ENCODE peak calls at places on chromosome 16, in five cellular contexts. P, A, X, S and Y are unnamed samples.

GRCh38 chr16:84068041-84068440 is 25.4 kb upstream of the SLC38A8 start:
- DNase-seq in X (no peak), S (no peak), A (no peak), P (no peak), Y (no peak)

GRCh38 chr16:49639739-49640388 is 216.0 kb downstream of the ZNF423 start:
- DNase-seq in S (no peak), P (no peak), X (peak), A (no peak), Y (no peak)

GRCh38 chr16:74760007-74760767 is 14.4 kb downstream of the FA2H start:
- DNase-seq in P (no peak), A (no peak), S (no peak), X (no peak), Y (no peak)

GRCh38 chr16:68005786-68006286 is 6.6 kb upstream of the DPEP2 start:
- DNase-seq in X (peak), A (no peak), P (no peak), S (no peak), Y (no peak)

GRCh38 chr16:65116818-65117430 is 4.9 kb downstream of the CDH11 start:
- DNase-seq in X (no peak), A (no peak), S (no peak), P (no peak), Y (no peak)

GRCh38 chr16:4455951-4456350 is 18.5 kb downstream of the NMRAL1 start:
- DNase-seq in S (no peak), P (no peak), X (no peak), A (no peak), Y (no peak)

GRCh38 chr16:50547944-50548658 is at the start of gene NKD1:
- DNase-seq in P (peak), A (peak), S (no peak), X (peak), Y (peak)

GRCh38 chr16:1002399-1003161 is 21.0 kb downstream of the SOX8 start:
- DNase-seq in A (no peak), S (peak), X (peak), P (peak), Y (no peak)

GRCh38 chr16:87864331-87864989 is 4.8 kb downstream of the SLC7A5 start:
- DNase-seq in A (no peak), P (no peak), X (no peak), S (no peak), Y (no peak)

GRCh38 chr16:10838611-10839270 is 20.1 kb upstream of the TVP23A start:
- DNase-seq in P (no peak), X (no peak), S (no peak), A (no peak), Y (no peak)